ENCODE peak calls at places on chromosome X, in seven cellular contexts. W is activated naive CD8-positive, alpha-beta T cell treated with anti-CD3 and anti-CD28 coated beads, Interleukin-2, amount 50 U/mL, for 24 hours; N is pulmonary artery endothelial cell; P is activated CD8-positive, alpha-beta memory T cell treated with anti-CD3 and anti-CD28 coated beads, Interleukin-2, amount 10 ng/mL, durations not matched to agents 7 days and 5 days; D is progenitor cell of endocrine pancreas; G is spleen; T is ACHN. X is an unnamed sample.
A peak's percentile ranks its signal among the peaks of the same experiment; 100 is the strongest.

GRCh38 chrX:661154-661553 is 30.6 kb downstream of the SHOX start:
- DNase-seq in P (no peak), T (no peak), D (no peak), W (no peak), G (peak; percentile 42), N (no peak), X (no peak)

GRCh38 chrX:97398030-97398551 is 514.4 kb downstream of the RPA4 start:
- DNase-seq in P (no peak), D (no peak), N (no peak), G (no peak), W (no peak), T (no peak), X (no peak)

GRCh38 chrX:85698921-85699320 is 319.5 kb upstream of the POF1B start:
- DNase-seq in P (no peak), G (peak; percentile 44), N (no peak), T (no peak), D (no peak), W (no peak), X (no peak)

GRCh38 chrX:53474707-53475106 is 40.5 kb upstream of the HSD17B10 start:
- DNase-seq in G (no peak), P (no peak), N (no peak), T (no peak), D (no peak), W (no peak), X (no peak)

GRCh38 chrX:10111364-10112148 is 45.2 kb upstream of the CLCN4 start:
- DNase-seq in N (no peak), G (peak; percentile 90), D (no peak), P (peak; percentile 80), W (peak; percentile 51), T (no peak), X (peak; percentile 57)

GRCh38 chrX:72569786-72570185 is 2.9 kb downstream of the HDAC8 start:
- DNase-seq in P (no peak), G (no peak), D (no peak), N (no peak), T (peak; percentile 24), W (no peak), X (no peak)

GRCh38 chrX:103061486-103061885 is 2.5 kb downstream of the BEX1 start:
- DNase-seq in D (no peak), P (no peak), W (no peak), T (no peak), G (no peak), N (no peak), X (no peak)

GRCh38 chrX:40152173-40152705 is 54.5 kb upstream of the BCOR start:
- DNase-seq in D (no peak), G (peak; percentile 88), T (no peak), P (no peak), N (no peak), W (peak; percentile 36), X (peak; percentile 72)